ENCODE peak calls at places on chromosomes 12 and 14, in four cellular contexts. D, N, I and L are unnamed samples.
A peak's percentile ranks its signal among the peaks of the same experiment; 100 is the strongest.

GRCh38 chr14:101120636-101121398 is 217.3 kb upstream of the RTL1 start:
- DNase-seq in D (no peak), N (peak; percentile 73), I (no peak), L (no peak)

GRCh38 chr14:77638738-77639137 is 22.3 kb upstream of the SPTLC2 start:
- DNase-seq in D (no peak), N (no peak), I (no peak), L (peak; percentile 87)

GRCh38 chr14:81193924-81194633 is 26.7 kb downstream of the GTF2A1 start:
- DNase-seq in D (no peak), N (no peak), I (no peak), L (no peak)

GRCh38 chr12:117046861-117047530 is 52.2 kb downstream of the TESC start:
- DNase-seq in D (no peak), N (no peak), I (no peak), L (no peak)

GRCh38 chr12:8647968-8648367 is 14.7 kb downstream of the MFAP5 start:
- DNase-seq in D (no peak), N (no peak), I (no peak), L (no peak)

GRCh38 chr12:112843272-112843671 is 51.7 kb downstream of the RPH3A start:
- DNase-seq in D (no peak), N (no peak), I (peak; percentile 8), L (no peak)

GRCh38 chr12:75130811-75131210 is 78.8 kb downstream of the KCNC2 start:
- DNase-seq in D (no peak), N (no peak), I (peak; percentile 9), L (no peak)

GRCh38 chr12:5013206-5013830 is 30.4 kb upstream of the KCNA5 start:
- DNase-seq in D (no peak), N (no peak), I (no peak), L (no peak)